ENCODE peak calls at places on chromosomes 4 and X, in four cellular contexts. P is ELR, R is SK-N-SH, I is prostate gland. Z is an unnamed sample.

GRCh38 chrX:154317391-154318000 is 21.9 kb downstream of the TKTL1 start:
- DNase-seq in R (peak), P (peak), I (no peak), Z (no peak)

GRCh38 chrX:71298119-71298518 is 3.4 kb upstream of the ITGB1BP2 start:
- DNase-seq in R (no peak), P (no peak), I (no peak), Z (no peak)

GRCh38 chr4:100721077-100721476 is 203.3 kb upstream of the EMCN start:
- DNase-seq in R (no peak), P (no peak), I (no peak), Z (no peak)

GRCh38 chrX:79366888-79367749 is at the start of gene ITM2A:
- DNase-seq in I (no peak), P (no peak), R (peak), Z (no peak)

GRCh38 chr4:82561745-82562552 is at the start of gene TMEM150C:
- DNase-seq in I (peak), R (peak), P (peak), Z (peak)

GRCh38 chr4:107060388-107060787 is 24.3 kb upstream of the DKK2 start:
- DNase-seq in P (peak), R (no peak), I (no peak), Z (no peak)

GRCh38 chrX:154534526-154535322 is 11.9 kb downstream of the G6PD start:
- DNase-seq in R (peak), I (peak), P (peak), Z (peak)

GRCh38 chrX:40166582-40166981 is 68.8 kb upstream of the BCOR start:
- DNase-seq in P (no peak), R (peak), I (no peak), Z (peak)

GRCh38 chr4:141375855-141376254 is 155.2 kb downstream of the ZNF330 start:
- DNase-seq in R (peak), I (no peak), P (peak), Z (peak)

GRCh38 chr4:119040711-119041185 is 94.9 kb upstream of the MYOZ2 start:
- DNase-seq in P (peak), R (no peak), I (no peak), Z (peak)

GRCh38 chrX:19017271-19017670 is 33.4 kb upstream of the PHKA2 start:
- DNase-seq in I (no peak), P (peak), R (peak), Z (peak)

GRCh38 chr4:31415629-31416028 is 695.5 kb downstream of the PCDH7 start:
- DNase-seq in P (no peak), I (no peak), R (no peak), Z (no peak)

GRCh38 chr4:94660614-94661013 is 97.1 kb upstream of the BMPR1B start:
- DNase-seq in R (no peak), I (no peak), P (no peak), Z (no peak)

GRCh38 chrX:21655901-21656586 is 2.1 kb downstream of the KLHL34 start:
- DNase-seq in I (no peak), R (peak), P (no peak), Z (no peak)

GRCh38 chrX:18886344-18887161 is 97.4 kb downstream of the PHKA2 start:
- DNase-seq in R (peak), P (peak), I (peak), Z (peak)

GRCh38 chrX:68183612-68184214 is 249.6 kb downstream of the OPHN1 start:
- DNase-seq in R (peak), I (no peak), P (peak), Z (peak)

GRCh38 chr4:112626228-112626627 is 10.5 kb downstream of the ZGRF1 start:
- DNase-seq in R (no peak), I (no peak), P (no peak), Z (no peak)

GRCh38 chrX:10781847-10782530 is 161.6 kb upstream of the MID1 start:
- DNase-seq in P (no peak), R (no peak), I (no peak), Z (no peak)

GRCh38 chr4:26020083-26020668 is 106.2 kb downstream of the SMIM20 start:
- DNase-seq in R (no peak), I (no peak), P (peak), Z (peak)

GRCh38 chr4:183422962-183423653 is 21.3 kb upstream of the CDKN2AIP start:
- DNase-seq in R (no peak), I (no peak), P (peak), Z (peak)

GRCh38 chrX:6053126-6053625 is 175.5 kb downstream of the NLGN4X start:
- DNase-seq in P (no peak), R (no peak), I (no peak), Z (no peak)

GRCh38 chr4:129193357-129194100 is 97.6 kb downstream of the C4orf33 start:
- DNase-seq in P (no peak), I (no peak), R (no peak), Z (no peak)

GRCh38 chrX:52933213-52933612 is 25.1 kb downstream of the FAM156A start:
- DNase-seq in R (no peak), I (no peak), P (no peak), Z (no peak)

GRCh38 chr4:86132459-86132858 is 227.4 kb downstream of the MAPK10 start:
- DNase-seq in P (peak), R (no peak), I (no peak), Z (no peak)

GRCh38 chr4:104491826-104492771 is 2.6 kb downstream of the CXXC4 start:
- DNase-seq in I (peak), P (no peak), R (peak), Z (peak)

GRCh38 chr4:150938417-150938816 is 76.7 kb downstream of the LRBA start:
- DNase-seq in R (no peak), I (no peak), P (no peak), Z (no peak)

GRCh38 chr4:2353222-2354107 is 65.0 kb downstream of the ZFYVE28 start:
- DNase-seq in R (peak), I (no peak), P (no peak), Z (no peak)

GRCh38 chrX:78747471-78747870 is at the start of gene LPAR4:
- DNase-seq in P (peak), I (no peak), R (no peak), Z (no peak)

GRCh38 chr4:54015421-54016065 is 48.9 kb downstream of the CHIC2 start:
- DNase-seq in P (no peak), I (no peak), R (no peak), Z (no peak)

GRCh38 chr4:3852751-3853150 is 86.6 kb downstream of the ADRA2C start:
- DNase-seq in I (no peak), R (no peak), P (no peak), Z (no peak)